ENCODE peak calls at places on chromosomes 16 and 17, in five cellular contexts. R, O, F, M and V are unnamed samples.

GRCh38 chr17:59634632-59635561 is 15.2 kb downstream of the CLTC start:
- DNase-seq in O (no peak), M (no peak), F (no peak), R (no peak), V (no peak)

GRCh38 chr17:70905796-70906195 is 736.5 kb downstream of the KCNJ2 start:
- DNase-seq in M (no peak), O (peak; percentile 92), F (peak; percentile 16), R (no peak), V (peak; percentile 96)

GRCh38 chr16:31074814-31075183 is 577 bp downstream of the ZNF646 start:
- DNase-seq in O (no peak), F (no peak), M (no peak), R (no peak), V (no peak)

GRCh38 chr17:49528966-49529365 is 33.9 kb downstream of the NGFR start:
- DNase-seq in M (no peak), F (no peak), R (no peak), O (no peak), V (no peak)

GRCh38 chr16:57462978-57463362 is 491 bp downstream of the POLR2C start:
- DNase-seq in M (no peak), F (no peak), R (peak; percentile 19), O (no peak), V (no peak)

GRCh38 chr17:20244671-20245070 is 222.7 kb downstream of the LGALS9B start:
- DNase-seq in M (no peak), R (no peak), O (peak; percentile 9), F (no peak), V (no peak)

GRCh38 chr17:73909156-73909555 is 264.9 kb upstream of the SDK2 start:
- DNase-seq in M (no peak), R (no peak), F (no peak), O (no peak), V (no peak)

GRCh38 chr16:52561910-52562741 is 15.2 kb upstream of the TOX3 start:
- DNase-seq in F (no peak), O (no peak), M (no peak), R (no peak), V (no peak)

GRCh38 chr16:15616475-15616874 is 26.5 kb downstream of the MARF1 start:
- DNase-seq in F (no peak), M (no peak), R (no peak), O (no peak), V (no peak)

GRCh38 chr17:47317119-47317518 is 6.6 kb upstream of the EFCAB13 start:
- DNase-seq in R (no peak), O (peak; percentile 96), M (no peak), F (peak; percentile 53), V (peak; percentile 38)

GRCh38 chr17:72972263-72972951 is 120.1 kb downstream of the SLC39A11 start:
- DNase-seq in O (no peak), R (no peak), F (no peak), M (no peak), V (no peak)

GRCh38 chr17:29575511-29576213 is 7.2 kb downstream of the TP53I13 start:
- DNase-seq in R (no peak), O (no peak), F (no peak), M (no peak), V (no peak)

GRCh38 chr17:36182176-36183000 is 6.0 kb upstream of the TBC1D3B start:
- DNase-seq in O (no peak), R (peak; percentile 29), M (peak; percentile 62), F (no peak), V (peak; percentile 46)

GRCh38 chr17:11290814-11291213 is 49.8 kb downstream of the SHISA6 start:
- DNase-seq in O (no peak), F (no peak), R (no peak), M (no peak), V (no peak)

GRCh38 chr17:47763913-47764582 is 31.0 kb downstream of the TBX21 start:
- DNase-seq in O (no peak), R (no peak), F (no peak), M (no peak), V (no peak)

GRCh38 chr16:88700636-88701482 is 5.3 kb downstream of the RNF166 start:
- DNase-seq in O (peak; percentile 61), F (peak; percentile 88), M (peak; percentile 93), R (no peak), V (peak; percentile 75)

GRCh38 chr17:35666967-35667552 is 64.4 kb upstream of the RASL10B start:
- DNase-seq in O (peak; percentile 6), R (no peak), F (no peak), M (no peak), V (no peak)

GRCh38 chr17:80263253-80264047 is 2.8 kb downstream of the RNF213 start:
- DNase-seq in M (peak; percentile 88), O (peak; percentile 92), R (no peak), F (peak; percentile 89), V (peak; percentile 90)
- TF ChIP-seq CTCF in M (peak; percentile 7), O (peak; percentile 1), R (no peak), F (no peak), V (peak; percentile 6)

DNA sequence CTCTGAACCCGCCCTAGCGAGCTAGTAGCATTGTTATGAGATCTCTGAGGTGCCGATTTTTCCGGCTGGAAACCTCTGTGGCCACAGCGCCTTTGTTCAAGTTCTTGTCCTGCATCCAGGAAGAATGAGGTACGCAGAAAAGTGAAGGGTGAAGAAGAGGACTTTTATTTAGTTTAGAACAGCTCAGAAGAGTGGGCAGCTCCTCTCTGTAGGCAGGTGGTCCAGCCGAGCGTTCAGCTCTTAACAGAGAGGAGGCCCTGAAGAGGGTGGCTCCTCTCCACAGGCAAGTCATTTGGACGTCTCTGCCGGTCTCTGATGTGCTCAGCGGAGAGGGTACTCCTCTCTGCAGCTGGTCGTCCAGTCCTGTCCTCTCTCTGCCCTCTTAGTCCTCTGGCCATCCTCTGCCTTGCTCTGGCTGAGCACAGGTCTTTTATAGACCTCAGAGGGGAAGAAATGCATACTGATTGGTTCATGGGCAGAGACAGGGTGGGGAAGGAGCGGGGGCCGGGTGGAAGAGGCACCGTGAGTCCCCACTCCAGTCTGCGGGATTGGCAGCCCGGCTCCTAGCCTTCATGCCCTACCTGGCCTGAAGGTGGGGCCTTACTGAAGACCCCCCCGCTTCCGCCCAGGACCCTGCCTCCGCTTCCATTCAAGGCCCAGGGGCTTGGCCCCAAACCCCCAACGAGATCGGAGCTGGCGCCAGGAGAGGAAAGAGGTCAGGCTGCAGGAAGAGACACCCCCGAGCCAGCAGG is 70.0 kb upstream of the NKD1 start:
- DNase-seq in O (no peak), M (no peak), R (no peak), F (no peak), V (no peak)
- H3K4me3 ChIP-seq in O (no peak overlapping the region), M (no peak overlapping the region), R (no peak overlapping the region), F (no peak overlapping the region), V (no peak overlapping the region)

DNA sequence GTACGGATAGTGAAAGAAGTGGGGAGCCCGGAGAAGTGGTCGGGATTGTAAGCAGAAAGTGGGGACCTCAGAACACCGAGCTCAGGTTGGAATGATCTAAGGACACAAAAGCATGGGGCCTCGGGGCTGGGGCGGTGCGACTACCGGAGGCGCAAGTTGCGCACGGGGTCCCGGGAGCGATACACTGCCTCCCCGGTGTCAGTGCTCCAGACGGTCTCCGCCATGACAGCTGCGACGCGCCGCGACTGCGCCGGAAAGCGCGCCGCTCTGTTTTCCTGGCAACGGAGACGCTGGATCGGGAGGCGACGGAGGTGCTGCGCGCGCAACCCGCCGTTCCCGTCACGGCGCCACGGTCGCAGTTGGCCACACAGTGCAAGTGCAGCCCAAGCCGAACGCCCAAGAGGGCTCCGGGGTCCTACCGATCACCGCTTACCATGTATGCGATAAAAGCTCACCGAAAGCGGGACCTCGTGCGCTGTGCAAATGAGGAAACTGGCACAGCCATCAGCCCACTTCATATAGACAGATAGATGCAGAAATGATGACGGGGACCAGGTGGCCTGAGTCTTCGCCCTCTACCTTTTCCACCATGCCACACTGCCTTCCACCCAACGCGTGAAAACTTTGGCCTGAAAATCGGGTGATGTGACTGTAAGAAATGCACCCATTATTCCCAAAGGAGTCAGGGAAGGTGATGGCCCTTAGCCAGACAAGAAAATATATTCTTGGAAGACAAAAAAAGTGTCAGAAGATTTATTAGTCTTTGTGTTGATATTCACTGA is at the start of gene MKS1:
- DNase-seq in M (peak; percentile 98), F (peak; percentile 93), R (peak; percentile 97), O (peak; percentile 86), V (peak; percentile 92)
- TF ChIP-seq CTCF in M (peak; percentile 76), F (peak; percentile 73), R (peak; percentile 58), O (peak; percentile 68), V (peak; percentile 46)

GRCh38 chr16:67375161-67375560 is 18.1 kb downstream of the TPPP3 start:
- DNase-seq in F (no peak), O (no peak), R (no peak), M (no peak), V (no peak)

GRCh38 chr16:67370686-67371085 is 22.6 kb downstream of the TPPP3 start:
- DNase-seq in O (no peak), R (no peak), M (no peak), F (no peak), V (no peak)

GRCh38 chr16:67378642-67379041 is 14.7 kb downstream of the TPPP3 start:
- DNase-seq in F (no peak), M (no peak), R (no peak), O (no peak), V (peak; percentile 44)

DNA sequence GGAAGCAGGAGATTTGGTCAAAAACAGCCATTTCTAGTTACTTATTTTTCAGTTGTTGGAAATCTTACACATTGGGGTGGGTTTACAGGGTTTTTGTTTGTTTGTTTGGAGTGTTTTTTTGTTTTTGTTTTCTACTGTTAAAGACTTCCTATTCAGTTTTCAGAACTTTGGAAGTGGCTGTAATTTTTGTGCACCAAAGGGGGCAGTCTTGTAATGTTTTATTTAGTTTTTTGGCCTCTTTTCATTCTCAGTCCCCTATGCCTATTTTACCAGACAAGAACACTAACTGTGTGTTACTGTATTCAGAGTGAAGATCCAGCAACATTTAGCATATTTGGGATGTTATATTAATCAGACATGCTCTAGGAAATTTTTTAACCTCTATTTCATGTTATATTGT is 20.6 kb downstream of the TPPP3 start:
- DNase-seq in O (peak; percentile 59), M (no peak), F (no peak), R (no peak), V (no peak)
- H3K4me3 ChIP-seq in O (no peak overlapping the region), M (no peak overlapping the region), F (no peak overlapping the region), R (no peak overlapping the region), V (no peak overlapping the region)

DNA sequence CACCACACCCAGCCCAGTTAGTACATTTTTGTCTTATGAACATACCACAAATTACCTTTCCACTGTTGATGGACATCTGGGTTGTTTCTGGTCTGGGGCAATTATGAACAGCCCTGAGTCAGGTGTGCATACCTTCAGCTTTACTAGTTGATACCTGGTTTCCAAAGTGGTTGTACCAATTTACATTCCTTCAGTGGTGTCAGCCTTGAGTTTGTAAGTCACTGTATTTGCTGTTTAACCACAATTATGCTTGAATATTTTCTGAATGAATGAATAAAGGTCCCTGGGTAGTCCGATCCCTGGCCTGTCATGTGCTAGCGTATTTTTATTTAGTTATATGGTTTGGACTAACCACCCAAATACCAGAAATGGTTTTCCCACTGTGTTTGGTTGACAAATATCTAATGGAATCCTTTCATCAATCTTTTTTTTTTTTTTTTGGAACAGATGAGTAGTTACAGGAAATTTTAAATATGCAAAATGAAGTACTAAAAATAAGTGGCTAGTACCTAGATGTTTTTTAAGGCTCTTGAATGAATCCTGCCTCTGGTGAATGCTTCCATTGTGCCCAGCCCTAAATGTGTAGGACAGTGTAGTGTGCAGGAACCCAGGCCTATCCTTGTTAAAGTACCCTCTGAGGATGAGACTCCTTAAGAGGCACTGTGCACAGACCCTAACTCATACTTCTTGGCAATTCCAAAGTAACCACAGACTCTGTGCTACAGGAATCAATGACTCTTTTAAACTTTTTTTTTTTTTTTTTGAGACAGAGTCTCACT is 3.7 kb downstream of the DUSP14 start:
- DNase-seq in O (peak; percentile 89), F (no peak), M (no peak), R (no peak), V (peak; percentile 83)
- TF ChIP-seq CTCF in O (no peak), F (no peak), M (no peak), R (no peak), V (no peak)

GRCh38 chr16:74773431-74774222 is 993 bp downstream of the FA2H start:
- DNase-seq in O (no peak), R (no peak), F (no peak), M (no peak), V (no peak)
- H3K4me3 ChIP-seq in O (no peak overlapping the region), R (peak overlapping the region; percentile 36), F (peak overlapping the region; percentile 13), M (peak overlapping the region; percentile 61), V (no peak overlapping the region)